ENCODE peak calls at places on chromosome 15, in ten cellular contexts. G is GM23338, X is kidney epithelial cell, Z is lung, Y is H7, A is heart right ventricle, O is IMR-90, M is adrenal gland, D is thoracic aorta, C is uterus. B is an unnamed sample.

GRCh38 chr15:27241942-27242341 is 271.0 kb downstream of the GABRG3 start:
- DNase-seq in O (no peak), A (no peak), X (peak), Z (no peak), Y (no peak), D (no peak), M (no peak), G (no peak), C (no peak), B (no peak)

GRCh38 chr15:74173545-74174215 is at the start of gene ISLR:
- DNase-seq in C (peak), O (peak), Z (no peak), A (peak), Y (peak), X (no peak), G (peak), D (no peak), M (peak), B (peak)

GRCh38 chr15:36737430-36737891 is 158.0 kb downstream of the CDIN1 start:
- DNase-seq in G (no peak), X (peak), C (no peak), Y (no peak), A (no peak), D (no peak), M (no peak), O (peak), Z (no peak), B (peak)

GRCh38 chr15:65791335-65792129 is 561 bp downstream of the DENND4A start:
- DNase-seq in C (peak), D (peak), M (peak), A (peak), Y (peak), O (no peak), Z (peak), X (no peak), G (peak), B (no peak)

GRCh38 chr15:39433351-39433750 is 147.5 kb upstream of the THBS1 start:
- DNase-seq in Y (no peak), X (no peak), G (no peak), Z (no peak), O (no peak), D (no peak), C (no peak), A (no peak), M (no peak), B (no peak)

GRCh38 chr15:98856540-98856907 is 151.1 kb downstream of the PGPEP1L start:
- DNase-seq in O (peak), G (no peak), C (no peak), A (no peak), D (no peak), Y (no peak), X (no peak), Z (no peak), M (no peak), B (peak)

GRCh38 chr15:36332301-36332700 is 247.1 kb upstream of the CDIN1 start:
- DNase-seq in A (no peak), Y (no peak), G (no peak), M (no peak), C (no peak), D (no peak), Z (no peak), O (peak), X (no peak), B (peak)

GRCh38 chr15:101037090-101037830 is 118.1 kb downstream of the LRRK1 start:
- DNase-seq in M (peak), X (no peak), O (no peak), A (no peak), Y (no peak), Z (no peak), D (no peak), C (peak), G (no peak), B (no peak)

GRCh38 chr15:92140802-92141201 is 252.9 kb upstream of the ST8SIA2 start:
- DNase-seq in M (no peak), X (no peak), D (no peak), A (no peak), Z (no peak), O (no peak), Y (no peak), C (no peak), G (no peak), B (no peak)

GRCh38 chr15:40217166-40217785 is 21.6 kb upstream of the PAK6 start:
- DNase-seq in C (peak), M (peak), D (no peak), G (peak), Y (peak), Z (peak), X (no peak), A (no peak), O (peak), B (peak)

GRCh38 chr15:101499863-101500713 is 10.6 kb upstream of the PCSK6 start:
- DNase-seq in Y (peak), X (no peak), M (peak), A (peak), O (no peak), D (no peak), G (no peak), Z (no peak), C (no peak), B (no peak)

GRCh38 chr15:71448688-71449114 is 333.4 kb downstream of the THSD4 start:
- DNase-seq in Y (peak), A (no peak), X (no peak), G (peak), O (peak), Z (peak), M (peak), C (peak), D (no peak), B (peak)

DNA sequence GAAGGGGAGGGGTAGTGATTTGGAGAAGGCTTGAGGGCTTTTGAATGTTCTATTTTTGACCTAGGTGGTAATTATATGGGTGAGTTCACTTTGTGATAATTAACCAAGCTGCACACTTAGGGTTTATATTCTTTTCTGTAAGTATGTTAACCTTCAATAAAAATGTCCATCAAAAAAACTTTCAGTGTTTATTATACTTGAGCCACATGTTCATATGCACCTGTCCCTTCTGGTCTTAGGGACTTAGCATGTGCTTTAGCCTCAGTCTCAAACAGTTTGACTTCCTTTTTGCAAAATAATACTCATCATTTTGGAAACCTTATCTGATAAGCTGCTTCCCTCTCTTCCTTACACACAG is 28.4 kb downstream of the PDE8A start:
- DNase-seq in D (no peak), M (no peak), G (no peak), X (no peak), Z (no peak), O (no peak), C (no peak), Y (no peak), A (no peak), B (no peak)
- H3K4me3 ChIP-seq in D (no peak), M (no peak), G (no peak), X (no peak), Z (no peak), O (no peak), C (no peak), Y (no peak), A (no peak), B (no peak)

GRCh38 chr15:50315814-50316630 is 39.0 kb downstream of the GABPB1 start:
- DNase-seq in Z (no peak), O (peak), X (no peak), G (peak), D (no peak), Y (peak), M (no peak), A (no peak), C (no peak), B (peak)

GRCh38 chr15:50320504-50320903 is 34.5 kb downstream of the GABPB1 start:
- DNase-seq in O (no peak), C (no peak), G (no peak), M (no peak), Z (no peak), A (no peak), Y (no peak), X (no peak), D (no peak), B (no peak)

GRCh38 chr15:50321680-50322079 is 33.3 kb downstream of the GABPB1 start:
- DNase-seq in C (no peak), Y (no peak), M (no peak), Z (no peak), O (peak), A (no peak), D (no peak), G (no peak), X (no peak), B (no peak)

DNA sequence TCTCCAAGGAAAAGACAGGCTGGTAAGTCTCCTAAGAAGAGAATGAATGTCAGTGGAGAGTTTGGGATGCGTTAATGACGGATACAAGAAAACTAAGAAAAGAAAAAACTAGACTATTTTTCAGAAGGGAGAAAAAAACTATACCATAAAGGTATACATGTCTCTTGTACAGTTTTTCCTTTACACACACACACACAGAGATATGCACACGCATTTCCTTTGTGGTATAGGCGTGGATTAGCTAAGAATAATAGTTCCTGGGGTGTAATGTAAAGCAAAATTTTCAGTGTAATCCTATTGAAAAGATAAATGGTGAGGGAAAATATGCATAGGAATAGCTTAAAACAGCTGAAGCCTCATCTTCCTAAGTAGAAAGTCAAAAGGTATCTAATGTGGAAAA is 36.3 kb downstream of the GABPB1 start:
- DNase-seq in O (no peak), Z (no peak), Y (no peak), G (no peak), M (no peak), A (no peak), X (no peak), D (no peak), C (no peak), B (no peak)
- H3K4me3 ChIP-seq in O (no peak), Z (no peak), Y (no peak), G (no peak), M (no peak), A (no peak), X (no peak), D (no peak), C (no peak), B (no peak)

GRCh38 chr15:42581272-42581730 is 5.9 kb downstream of the STARD9 start:
- DNase-seq in M (peak), Y (peak), X (peak), C (peak), A (peak), D (peak), Z (peak), O (peak), G (peak), B (no peak)
- H3K4me3 ChIP-seq in M (no peak), Y (peak), X (peak), C (peak), A (peak), D (peak), Z (peak), O (peak), G (peak), B (peak)

GRCh38 chr15:22874256-22874655 is 35.8 kb downstream of the NIPA2 start:
- DNase-seq in Y (no peak), Z (no peak), C (no peak), X (no peak), M (no peak), O (no peak), D (no peak), A (no peak), G (no peak), B (no peak)
- H3K4me3 ChIP-seq in Y (no peak), Z (no peak), C (no peak), X (no peak), M (no peak), O (no peak), D (no peak), A (no peak), G (no peak), B (no peak)

GRCh38 chr15:78836333-78836732 is 25.1 kb upstream of the ADAMTS7 start:
- DNase-seq in O (no peak), Y (no peak), G (no peak), X (no peak), M (no peak), A (no peak), C (no peak), Z (no peak), D (no peak), B (no peak)

GRCh38 chr15:78831229-78832207 is 20.3 kb upstream of the ADAMTS7 start:
- DNase-seq in C (no peak), O (no peak), Y (peak), X (no peak), G (peak), M (no peak), Z (no peak), D (no peak), A (no peak), B (no peak)

GRCh38 chr15:78828930-78829329 is 17.7 kb upstream of the ADAMTS7 start:
- DNase-seq in G (no peak), D (no peak), M (no peak), X (no peak), C (no peak), Z (no peak), Y (no peak), A (no peak), O (no peak), B (no peak)

DNA sequence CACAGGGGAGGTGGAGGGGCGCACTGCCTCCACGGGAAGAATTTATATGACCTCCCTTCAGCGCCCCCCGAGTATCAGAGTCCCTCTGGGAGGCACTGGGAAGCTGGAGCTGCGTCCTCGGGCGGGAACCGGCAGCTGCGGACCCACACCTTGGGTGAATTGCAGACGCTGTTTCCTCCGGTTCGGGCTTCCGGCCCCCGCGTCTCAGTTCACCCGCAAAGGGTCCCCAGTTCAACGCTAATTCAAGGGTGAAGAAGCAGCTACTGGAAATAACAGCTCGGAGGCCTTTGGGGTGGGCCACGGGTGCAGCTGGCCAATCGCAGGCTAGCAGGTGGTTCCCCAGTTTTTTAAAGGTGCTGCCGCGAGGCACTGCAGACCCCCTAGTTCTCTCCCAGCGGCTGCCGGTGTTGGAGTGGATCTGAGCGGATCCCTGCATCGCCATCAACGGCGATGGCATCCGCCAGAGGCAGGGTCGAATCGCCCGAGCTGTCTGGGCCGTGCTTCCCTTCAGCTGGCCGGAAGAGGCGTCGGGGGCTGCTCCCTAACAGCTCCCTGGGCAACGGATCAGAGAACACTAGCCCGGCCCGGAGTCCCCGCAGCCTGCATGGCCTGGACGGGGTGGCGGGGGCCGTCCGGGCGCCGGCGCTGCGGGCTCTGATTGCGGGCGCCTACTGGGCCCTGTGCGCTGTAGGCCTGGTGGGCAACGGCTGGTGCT is 19.4 kb upstream of the ADAMTS7 start:
- DNase-seq in O (no peak), D (no peak), G (peak), M (no peak), Z (no peak), A (no peak), Y (no peak), X (no peak), C (no peak), B (no peak)
- H3K4me3 ChIP-seq in O (no peak), D (no peak), G (peak), M (no peak), Z (no peak), A (peak), Y (no peak), X (no peak), C (no peak), B (no peak)

GRCh38 chr15:64017082-64017588 is 29.1 kb downstream of the DAPK2 start:
- DNase-seq in O (peak), A (no peak), C (no peak), D (no peak), G (no peak), M (no peak), Z (no peak), Y (no peak), X (peak), B (no peak)
- H3K4me3 ChIP-seq in O (no peak), A (no peak), C (no peak), D (no peak), G (no peak), M (no peak), Z (no peak), Y (no peak), X (no peak), B (no peak)